ENCODE peak calls at places on chromosomes 11 and 22, in eight cellular contexts. Z, O, Y, X, N, D, W and S are unnamed samples.
A peak's percentile ranks its signal among the peaks of the same experiment; 100 is the strongest.

GRCh38 chr22:47148956-47149748 is 386.7 kb downstream of the TBC1D22A start:
- DNase-seq in Z (no peak), W (no peak), D (no peak), O (no peak), N (no peak), X (no peak), Y (no peak), S (no peak)

GRCh38 chr11:130772266-130773227 is 143.7 kb downstream of the SNX19 start:
- DNase-seq in D (no peak), Y (no peak), Z (no peak), N (peak; percentile 97), O (no peak), X (no peak), W (no peak), S (peak; percentile 46)

GRCh38 chr11:18253222-18253621 is 4.8 kb upstream of the SAA2 start:
- DNase-seq in Z (no peak), X (no peak), O (no peak), N (no peak), D (no peak), W (no peak), Y (no peak), S (no peak)

GRCh38 chr22:23388492-23389009 is 191.5 kb downstream of the IGLL1 start:
- DNase-seq in X (no peak), Z (no peak), W (no peak), D (no peak), O (no peak), N (no peak), Y (peak; percentile 51), S (no peak)

GRCh38 chr11:11998091-11998781 is 10.2 kb downstream of the DKK3 start:
- DNase-seq in Z (no peak), O (no peak), Y (no peak), W (no peak), D (no peak), X (no peak), N (peak; percentile 95), S (peak; percentile 90)

GRCh38 chr11:85643255-85643654 is 4.5 kb upstream of the TMEM126A start:
- DNase-seq in W (no peak), Y (no peak), D (no peak), N (no peak), X (no peak), O (no peak), Z (no peak), S (no peak)

GRCh38 chr11:128874406-128874805 is 7.3 kb upstream of the KCNJ1 start:
- DNase-seq in X (no peak), W (no peak), Z (no peak), Y (no peak), D (no peak), N (peak; percentile 22), O (no peak), S (no peak)

GRCh38 chr11:100949443-100949842 is 180.2 kb downstream of the PGR start:
- DNase-seq in D (no peak), Z (no peak), Y (no peak), N (no peak), W (no peak), X (no peak), O (no peak), S (no peak)

GRCh38 chr22:49306632-49306975 is 521.1 kb downstream of the BRD1 start:
- DNase-seq in O (no peak), Z (peak; percentile 30), X (peak; percentile 35), W (no peak), Y (peak; percentile 39), D (no peak), N (no peak), S (no peak)

GRCh38 chr11:69791266-69791665 is 16.1 kb upstream of the FGF4 start:
- DNase-seq in O (no peak), X (no peak), D (no peak), N (peak; percentile 61), W (no peak), Z (no peak), Y (no peak), S (no peak)

GRCh38 chr22:36239150-36239400 is 252 bp downstream of the APOL2 start:
- DNase-seq in D (no peak), N (no peak), Z (no peak), Y (no peak), O (no peak), X (no peak), W (no peak), S (no peak)

GRCh38 chr11:113163291-113164030 is 150.9 kb upstream of the TTC12 start:
- DNase-seq in N (no peak), W (no peak), X (no peak), O (peak; percentile 35), Z (no peak), D (no peak), Y (no peak), S (no peak)

DNA sequence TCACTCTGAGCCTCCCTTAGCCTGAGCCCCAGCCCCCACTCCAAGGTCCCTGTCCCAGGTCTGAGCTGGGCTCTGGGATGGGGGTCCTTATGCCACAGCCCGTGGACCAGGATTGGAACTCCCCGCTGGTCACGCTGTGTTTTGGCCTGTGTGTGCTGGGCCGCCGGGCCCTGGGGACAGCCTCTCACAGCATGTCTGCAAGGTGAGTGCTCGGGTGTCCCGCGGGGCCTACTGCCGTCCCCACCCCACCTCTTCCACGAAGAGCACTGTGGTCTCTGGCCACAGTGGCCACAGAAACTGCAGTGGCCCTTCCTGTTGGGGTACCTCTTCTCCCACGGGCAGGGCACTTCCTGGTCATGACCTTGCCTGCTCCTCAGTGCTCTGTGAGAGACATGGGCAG is 3.5 kb upstream of the SIPA1 start:
- DNase-seq in O (no peak), D (no peak), Z (no peak), X (peak; percentile 70), N (no peak), Y (no peak), W (no peak), S (no peak)
- TF ChIP-seq POLR2A in O (no peak), D (no peak), Z (no peak), X (no peak), N (no peak), Y (no peak), W (no peak), S (no peak)

GRCh38 chr11:60933416-60933815 is 9.2 kb downstream of the TMEM132A start:
- DNase-seq in W (no peak), Y (peak; percentile 38), X (peak; percentile 79), Z (no peak), N (no peak), D (no peak), O (no peak), S (no peak)
- TF ChIP-seq POLR2A in W (no peak), Y (no peak), X (no peak), Z (no peak), N (no peak), D (no peak), O (no peak), S (no peak)

GRCh38 chr11:62599069-62599696 is 2.5 kb downstream of the MTA2 start:
- DNase-seq in N (peak; percentile 99), Y (peak; percentile 86), O (peak; percentile 97), W (peak; percentile 96), D (peak; percentile 96), Z (peak; percentile 85), X (peak; percentile 96), S (peak; percentile 96)

GRCh38 chr11:62601114-62601363 is 626 bp downstream of the MTA2 start:
- DNase-seq in W (no peak), N (no peak), X (peak; percentile 94), O (no peak), Z (no peak), Y (peak; percentile 69), D (no peak), S (no peak)

GRCh38 chr11:62600367-62601113 is 1.1 kb downstream of the MTA2 start:
- DNase-seq in X (no peak), D (no peak), N (no peak), O (no peak), Z (no peak), W (no peak), Y (no peak), S (no peak)

GRCh38 chr11:62601364-62602140 is at the start of gene MTA2:
- DNase-seq in D (peak; percentile 98), W (peak; percentile 97), O (peak; percentile 98), Y (peak; percentile 100), N (peak; percentile 97), X (peak; percentile 99), Z (peak; percentile 99), S (peak; percentile 88)

DNA sequence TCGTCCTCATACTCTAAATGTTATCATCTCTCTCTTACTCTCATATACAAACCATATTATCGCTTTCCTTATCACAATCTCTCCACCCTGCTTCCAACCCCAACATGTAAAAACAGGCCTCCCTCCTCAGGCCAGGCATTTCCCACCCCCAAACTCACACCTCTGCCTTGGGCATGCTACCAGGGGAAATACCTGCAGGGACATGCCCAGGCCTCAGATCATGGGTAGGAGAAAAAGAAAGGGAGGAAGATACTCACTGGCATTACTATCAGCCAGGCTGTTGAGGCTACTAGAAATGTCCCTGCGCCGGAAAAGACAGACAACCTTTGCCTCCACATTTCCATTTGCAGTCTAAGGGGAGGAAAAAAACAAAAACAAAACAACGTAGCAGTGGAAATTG is 1.8 kb downstream of the MTA2 start:
- DNase-seq in D (no peak), W (no peak), Z (no peak), X (no peak), Y (no peak), N (no peak), O (no peak), S (no peak)
- TF ChIP-seq POLR2A in D (no peak), W (no peak), Z (no peak), X (no peak), Y (no peak), N (no peak), O (no peak), S (no peak)

GRCh38 chr22:37559521-37559900 is 769 bp upstream of the CDC42EP1 start:
- DNase-seq in Z (no peak), D (no peak), W (no peak), X (no peak), Y (no peak), N (no peak), O (no peak), S (no peak)

GRCh38 chr22:37558815-37559214 is 1.5 kb upstream of the CDC42EP1 start:
- DNase-seq in D (no peak), Y (no peak), X (no peak), O (no peak), W (no peak), Z (no peak), N (no peak), S (no peak)

GRCh38 chr22:37560682-37561208 is 465 bp downstream of the CDC42EP1 start:
- DNase-seq in X (no peak), Z (no peak), O (peak; percentile 73), W (no peak), N (peak; percentile 53), D (no peak), Y (no peak), S (no peak)

GRCh38 chr22:37561209-37562048 is 1.1 kb downstream of the CDC42EP1 start:
- DNase-seq in W (peak; percentile 91), D (peak; percentile 70), O (peak; percentile 96), N (peak; percentile 86), Y (peak; percentile 94), X (peak; percentile 89), Z (peak; percentile 97), S (peak; percentile 61)

DNA sequence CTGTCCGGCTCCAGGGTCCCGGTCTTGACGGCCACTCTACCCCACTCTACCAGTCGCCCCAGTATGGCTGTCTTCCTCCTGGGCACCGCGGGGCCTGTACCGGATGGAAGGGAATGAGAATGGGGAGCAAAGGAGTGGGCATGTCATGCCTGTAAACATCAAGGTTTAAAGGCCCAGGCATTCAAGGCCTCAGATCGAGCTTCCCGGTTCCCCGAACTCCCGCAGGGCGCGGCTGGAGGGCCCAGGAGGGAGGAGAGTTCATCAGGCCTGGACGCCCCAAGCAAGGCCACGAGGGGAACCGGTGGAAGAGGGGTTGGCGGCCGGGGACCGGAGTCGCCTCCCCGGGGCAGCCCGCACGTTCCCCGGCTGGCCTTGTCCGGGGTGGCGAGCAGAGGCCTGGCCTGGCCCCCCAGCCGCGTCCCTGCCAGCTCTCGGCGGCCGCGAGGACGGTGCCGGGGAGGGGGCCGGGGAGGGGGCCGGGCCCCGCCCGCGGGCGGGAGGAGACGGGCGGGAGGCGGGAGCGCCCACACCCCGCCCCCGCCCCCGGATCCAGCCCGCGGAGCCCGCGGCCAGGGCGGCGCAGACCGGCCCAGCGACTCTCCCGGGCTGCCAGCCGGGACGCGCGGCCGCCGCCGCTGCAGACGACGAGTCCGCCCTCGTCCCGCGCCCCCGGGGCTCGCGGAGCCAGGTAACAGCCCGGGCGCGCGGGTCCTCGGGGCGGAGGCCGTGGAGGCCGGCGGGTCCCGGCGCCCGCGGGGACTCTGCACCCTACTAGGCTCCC is at the start of gene CDC42EP1:
- DNase-seq in O (no peak), W (no peak), D (no peak), N (peak; percentile 36), Y (peak; percentile 83), X (no peak), Z (no peak), S (peak; percentile 37)
- TF ChIP-seq POLR2A in O (peak; percentile 71), W (no peak), D (peak; percentile 24), N (peak; percentile 90), Y (peak; percentile 23), X (no peak), Z (no peak), S (peak; percentile 74)